ENCODE peak calls at places on chromosomes 13 and 19, in four cellular contexts. F, Z, P and Q are unnamed samples.

GRCh38 chr19:4453232-4454179 is 4.1 kb downstream of the UBXN6 start:
- DNase-seq in P (no peak), F (no peak), Z (no peak), Q (no peak)

GRCh38 chr13:98484289-98485219 is 92.4 kb downstream of the STK24 start:
- DNase-seq in Z (no peak), F (peak), P (peak), Q (peak)

GRCh38 chr13:113184568-113185440 is 23.7 kb downstream of the PCID2 start:
- DNase-seq in F (no peak), Z (no peak), P (no peak), Q (no peak)

GRCh38 chr13:28128030-28128429 is 10.3 kb upstream of the PAN3 start:
- DNase-seq in P (no peak), F (no peak), Z (no peak), Q (no peak)

GRCh38 chr13:46374710-46375109 is 12.3 kb downstream of the RUBCNL start:
- DNase-seq in Z (no peak), P (no peak), F (no peak), Q (no peak)

GRCh38 chr19:13850910-13851753 is 25.8 kb upstream of the NANOS3 start:
- DNase-seq in Z (no peak), F (peak), P (peak), Q (peak)

GRCh38 chr19:13212759-13213330 is 62.6 kb downstream of the IER2 start:
- DNase-seq in P (peak), F (peak), Z (peak), Q (peak)

GRCh38 chr19:40705362-40705651 is 11.4 kb downstream of the COQ8B start:
- DNase-seq in P (no peak), Z (no peak), F (no peak), Q (no peak)

GRCh38 chr19:17873661-17874422 is 2.1 kb downstream of the SLC5A5 start:
- DNase-seq in F (peak), P (peak), Z (peak), Q (peak)

GRCh38 chr19:18202759-18203407 is 959 bp downstream of the RAB3A start:
- DNase-seq in F (peak), Z (peak), P (peak), Q (no peak)

GRCh38 chr19:4369109-4369887 is 25.9 kb downstream of the MPND start:
- DNase-seq in P (peak), F (peak), Z (no peak), Q (peak)

GRCh38 chr13:21885714-21886224 is 214.9 kb downstream of the FGF9 start:
- DNase-seq in F (no peak), P (peak), Z (no peak), Q (no peak)

GRCh38 chr19:43720936-43721335 is 5.1 kb downstream of the IRGC start:
- DNase-seq in P (no peak), F (no peak), Z (no peak), Q (no peak)

GRCh38 chr19:17841371-17841809 is 6.4 kb downstream of the JAK3 start:
- DNase-seq in F (no peak), Z (peak), P (no peak), Q (no peak)

GRCh38 chr13:73171926-73172325 is 113.1 kb downstream of the KLF5 start:
- DNase-seq in Z (no peak), F (no peak), P (no peak), Q (no peak)

GRCh38 chr19:41930926-41931592 is 2.8 kb upstream of the ERFL start:
- DNase-seq in P (no peak), F (no peak), Z (peak), Q (no peak)

GRCh38 chr19:36225219-36225892 is 10.4 kb downstream of the ZNF146 start:
- DNase-seq in F (no peak), P (no peak), Z (no peak), Q (no peak)

DNA sequence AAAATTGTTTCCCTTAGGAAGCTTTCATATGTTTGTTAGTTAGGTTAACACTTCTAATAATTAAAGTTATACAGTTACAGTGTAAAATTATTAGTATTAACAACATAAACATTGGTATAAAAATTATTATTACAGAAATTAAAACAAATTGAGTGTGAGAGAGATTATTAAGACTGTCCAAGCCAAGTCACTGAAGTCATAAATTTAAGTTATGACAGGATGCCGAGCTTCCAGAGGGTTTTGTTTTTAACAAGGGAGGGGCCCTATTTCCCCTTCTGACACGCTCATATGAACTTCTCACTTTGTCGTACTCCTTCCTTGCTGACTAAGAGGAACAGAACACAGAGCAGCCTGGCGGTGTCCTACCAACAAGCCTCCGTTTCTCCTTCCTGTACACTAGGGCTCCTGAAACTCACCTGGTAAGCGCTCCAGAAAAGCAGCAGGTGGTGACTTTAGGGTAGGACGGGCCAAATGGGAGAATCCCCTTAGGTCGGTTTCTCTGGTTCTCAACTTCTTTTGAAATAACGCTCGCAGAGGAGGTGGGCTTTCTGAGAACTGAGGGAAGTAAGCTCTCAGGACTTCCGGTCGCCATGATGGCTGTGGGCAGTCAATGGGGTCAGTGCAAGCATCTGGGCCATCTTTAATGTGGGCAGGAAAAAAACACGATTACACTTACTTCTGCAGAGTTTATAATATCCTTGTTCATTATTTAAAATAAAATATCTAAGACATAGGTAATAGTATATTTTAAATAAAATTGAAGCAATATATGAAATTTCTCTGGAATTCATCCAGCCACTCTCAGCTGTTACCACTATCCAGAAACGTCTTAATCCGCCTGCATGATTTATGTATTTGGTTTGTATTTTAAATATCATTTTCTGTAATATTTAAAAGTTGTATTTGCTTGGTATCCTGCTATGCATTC is at the start of gene CARD8:
- DNase-seq in F (peak), P (peak), Z (peak), Q (peak)
- TF ChIP-seq CTCF in F (peak), P (no peak), Z (no peak), Q (no peak)

DNA sequence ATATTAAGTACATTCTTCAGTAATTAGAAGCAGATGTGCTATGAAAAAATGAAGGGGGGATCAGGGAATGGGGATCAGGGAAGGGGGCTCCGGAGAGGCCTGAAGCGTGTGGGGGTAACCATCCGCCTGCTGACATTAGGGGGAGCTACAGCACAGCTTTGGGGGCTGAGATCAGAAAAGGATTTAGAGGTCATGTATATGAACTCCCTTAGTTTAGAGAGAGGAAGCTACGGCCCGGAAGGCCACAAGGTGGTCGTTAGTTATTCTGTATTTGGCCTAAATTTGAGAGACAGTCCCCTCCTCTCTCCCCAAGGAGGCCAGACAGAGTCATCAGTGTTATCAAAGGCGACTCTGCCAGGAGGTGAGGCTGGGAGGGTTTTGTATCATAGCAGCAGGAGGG is 99.0 kb downstream of the TM9SF2 start:
- DNase-seq in Z (no peak), F (no peak), P (no peak), Q (no peak)
- TF ChIP-seq CTCF in Z (no peak), F (no peak), P (no peak), Q (no peak)

GRCh38 chr19:1852729-1853128 is 4.4 kb upstream of the REXO1 start:
- DNase-seq in F (no peak), Z (no peak), P (no peak), Q (no peak)

GRCh38 chr19:1851581-1852293 is 3.5 kb upstream of the REXO1 start:
- DNase-seq in F (no peak), Z (peak), P (no peak), Q (no peak)

GRCh38 chr19:1852294-1852646 is 4.0 kb upstream of the REXO1 start:
- DNase-seq in Z (no peak), F (no peak), P (no peak), Q (no peak)

GRCh38 chr19:1849999-1850398 is 1.7 kb upstream of the REXO1 start:
- DNase-seq in Z (no peak), F (no peak), P (no peak), Q (no peak)

DNA sequence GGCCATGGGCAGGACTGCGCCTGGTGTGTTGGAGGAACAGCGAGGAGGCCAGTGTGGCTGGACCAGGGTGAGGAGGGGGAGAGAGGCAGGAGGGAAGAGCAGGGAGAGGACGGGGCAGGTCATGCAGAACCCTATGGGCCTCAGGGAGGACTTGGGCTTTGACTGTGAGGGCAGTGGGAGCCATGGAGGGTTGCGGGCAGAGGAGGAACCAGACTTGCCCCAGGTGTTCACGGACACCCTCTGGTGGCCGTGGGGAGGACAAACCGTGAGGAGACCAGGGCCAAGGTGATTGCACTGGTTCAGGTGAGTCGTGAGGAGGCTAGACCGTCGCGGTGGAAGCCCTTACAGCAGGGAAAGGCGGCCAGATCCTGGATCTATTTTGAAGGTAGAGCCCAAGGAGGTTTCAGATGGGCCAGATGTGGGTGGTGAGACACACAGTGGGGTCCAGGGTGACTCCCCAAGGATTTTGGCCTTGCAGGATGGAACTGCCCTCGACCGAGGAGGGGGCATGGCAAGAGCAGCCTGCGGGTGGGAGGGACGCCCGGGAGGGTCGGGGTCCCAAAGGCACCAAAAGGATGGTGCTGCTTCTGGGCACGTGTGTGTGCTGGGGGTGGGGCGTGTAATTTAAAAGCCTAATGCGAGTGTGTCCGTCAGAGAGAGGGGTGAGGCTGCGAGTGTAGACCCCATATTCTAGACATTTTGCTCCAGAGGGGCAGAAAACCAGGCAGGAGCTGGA is 2.7 kb upstream of the REXO1 start:
- DNase-seq in Z (no peak), P (no peak), F (no peak), Q (no peak)
- TF ChIP-seq CTCF in Z (no peak), P (no peak), F (no peak), Q (peak)

GRCh38 chr19:55027472-55028337 is 10.4 kb downstream of the GP6 start:
- DNase-seq in F (no peak), Z (no peak), P (no peak), Q (peak)
- TF ChIP-seq CTCF in F (no peak), Z (no peak), P (no peak), Q (no peak)

DNA sequence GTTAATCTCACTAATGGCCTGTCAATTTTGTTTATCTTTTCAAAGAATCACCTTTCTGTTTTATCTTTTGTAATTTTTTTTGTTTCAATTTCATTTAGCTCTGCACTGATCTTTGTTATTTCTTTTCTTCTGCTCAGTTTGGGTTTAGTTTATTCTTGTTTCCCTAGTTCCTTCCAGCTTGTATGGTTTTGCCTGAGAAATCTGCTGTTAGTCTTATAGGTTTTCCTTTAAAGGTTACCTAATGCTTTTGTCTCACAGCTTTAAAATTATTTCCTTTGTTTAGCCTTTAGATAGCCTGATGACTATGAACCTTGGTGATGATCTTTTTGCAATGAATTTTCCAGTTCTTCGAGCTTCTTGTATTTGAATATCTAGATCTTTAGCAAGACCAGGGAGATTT is 1869.8 kb upstream of the PCDH20 start:
- DNase-seq in Z (no peak), F (no peak), P (no peak), Q (no peak)
- TF ChIP-seq CTCF in Z (no peak), F (no peak), P (no peak), Q (no peak)